ENCODE peak calls at places on chromosome 10, in six cellular contexts. K is HCT116, U is HepG2, A is K562, Z is H1, E is GM12878. L is an unnamed sample.

GRCh38 chr10:126092806-126093205 is 196.4 kb downstream of the FANK1 start:
- DNase-seq in K (no peak), U (no peak), A (no peak), Z (no peak), E (no peak), L (no peak)

GRCh38 chr10:101041252-101041761 is 10.3 kb downstream of the SFXN3 start:
- DNase-seq in K (peak; percentile 85), U (peak; percentile 81), A (peak; percentile 66), Z (peak; percentile 85), E (no peak), L (no peak)

GRCh38 chr10:3477683-3478082 is 305.1 kb upstream of the PITRM1 start:
- DNase-seq in K (no peak), U (no peak), A (no peak), Z (no peak), E (peak; percentile 67), L (peak; percentile 38)

GRCh38 chr10:74936577-74937445 is 110.4 kb downstream of the KAT6B start:
- DNase-seq in K (no peak), U (no peak), A (no peak), Z (no peak), E (no peak), L (no peak)

GRCh38 chr10:49139866-49140195 is 6.0 kb upstream of the FAM170B start:
- DNase-seq in K (peak; percentile 37), U (no peak), A (no peak), Z (no peak), E (no peak), L (no peak)

GRCh38 chr10:52226448-52226847 is 87.6 kb upstream of the DKK1 start:
- DNase-seq in K (no peak), U (no peak), A (no peak), Z (no peak), E (no peak), L (no peak)

GRCh38 chr10:63192826-63193225 is 59.7 kb downstream of the NRBF2 start:
- DNase-seq in K (no peak), U (no peak), A (no peak), Z (no peak), E (no peak), L (no peak)

GRCh38 chr10:68955414-68955785 is 570 bp upstream of the DDX21 start:
- DNase-seq in K (no peak), U (no peak), A (no peak), Z (no peak), E (no peak), L (no peak)

GRCh38 chr10:107971973-107972372 is 807.5 kb upstream of the SORCS1 start:
- DNase-seq in K (no peak), U (no peak), A (no peak), Z (no peak), E (no peak), L (no peak)

GRCh38 chr10:77628906-77629730 is 8.5 kb downstream of the KCNMA1 start:
- DNase-seq in K (no peak), U (no peak), A (no peak), Z (no peak), E (no peak), L (no peak)

GRCh38 chr10:44006826-44007225 is 358.1 kb upstream of the ZNF32 start:
- DNase-seq in K (no peak), U (no peak), A (no peak), Z (no peak), E (no peak), L (no peak)

GRCh38 chr10:79321494-79321882 is 25.8 kb upstream of the PPIF start:
- DNase-seq in K (no peak), U (no peak), A (no peak), Z (no peak), E (no peak), L (no peak)

GRCh38 chr10:9759596-9759995 is 1258.1 kb upstream of the CELF2 start:
- DNase-seq in K (no peak), U (no peak), A (no peak), Z (no peak), E (no peak), L (no peak)

GRCh38 chr10:5814110-5815107 is 1.2 kb upstream of the GDI2 start:
- DNase-seq in K (peak; percentile 19), U (no peak), A (no peak), Z (no peak), E (no peak), L (no peak)

GRCh38 chr10:3527144-3527543 is 257.9 kb downstream of the KLF6 start:
- DNase-seq in K (no peak), U (no peak), A (no peak), Z (no peak), E (no peak), L (no peak)

GRCh38 chr10:52740913-52741675 is 31.5 kb downstream of the MBL2 start:
- DNase-seq in K (peak; percentile 32), U (peak; percentile 66), A (peak; percentile 57), Z (peak; percentile 94), E (no peak), L (peak; percentile 68)

GRCh38 chr10:122363722-122364463 is 10.6 kb upstream of the PLEKHA1 start:
- DNase-seq in K (no peak), U (no peak), A (no peak), Z (peak; percentile 20), E (no peak), L (no peak)

GRCh38 chr10:17647316-17647715 is 3.4 kb downstream of the STAM start:
- DNase-seq in K (no peak), U (no peak), A (no peak), Z (no peak), E (no peak), L (no peak)

GRCh38 chr10:42827201-42827600 is 44.6 kb downstream of the BMS1 start:
- DNase-seq in K (no peak), U (no peak), A (no peak), Z (peak; percentile 62), E (no peak), L (no peak)

GRCh38 chr10:70970830-70971229 is 82.5 kb upstream of the PCBD1 start:
- DNase-seq in K (no peak), U (no peak), A (no peak), Z (no peak), E (no peak), L (no peak)

GRCh38 chr10:79202188-79203013 is 133.6 kb downstream of the ZMIZ1 start:
- DNase-seq in K (no peak), U (peak; percentile 31), A (peak; percentile 67), Z (peak; percentile 86), E (no peak), L (peak; percentile 53)

GRCh38 chr10:90136731-90137316 is 435.4 kb downstream of the KIF20B start:
- DNase-seq in K (peak; percentile 65), U (no peak), A (no peak), Z (peak; percentile 54), E (no peak), L (peak; percentile 46)

GRCh38 chr10:133475821-133476640 is 22.3 kb downstream of the SCART1 start:
- DNase-seq in K (no peak), U (no peak), A (no peak), Z (no peak), E (no peak), L (no peak)

GRCh38 chr10:63633677-63634487 is 112.7 kb downstream of the REEP3 start:
- DNase-seq in K (peak; percentile 57), U (peak; percentile 42), A (peak; percentile 45), Z (no peak), E (no peak), L (no peak)

GRCh38 chr10:88478256-88478655 is 104.9 kb downstream of the RNLS start:
- DNase-seq in K (no peak), U (no peak), A (no peak), Z (no peak), E (no peak), L (no peak)

GRCh38 chr10:99235872-99236626 is 397 bp upstream of the HPSE2 start:
- DNase-seq in K (no peak), U (no peak), A (no peak), Z (peak; percentile 78), E (no peak), L (no peak)
- TF ChIP-seq JUND in K (no peak), U (no peak), A (no peak), Z (no peak), E (no peak), L (no peak)

DNA sequence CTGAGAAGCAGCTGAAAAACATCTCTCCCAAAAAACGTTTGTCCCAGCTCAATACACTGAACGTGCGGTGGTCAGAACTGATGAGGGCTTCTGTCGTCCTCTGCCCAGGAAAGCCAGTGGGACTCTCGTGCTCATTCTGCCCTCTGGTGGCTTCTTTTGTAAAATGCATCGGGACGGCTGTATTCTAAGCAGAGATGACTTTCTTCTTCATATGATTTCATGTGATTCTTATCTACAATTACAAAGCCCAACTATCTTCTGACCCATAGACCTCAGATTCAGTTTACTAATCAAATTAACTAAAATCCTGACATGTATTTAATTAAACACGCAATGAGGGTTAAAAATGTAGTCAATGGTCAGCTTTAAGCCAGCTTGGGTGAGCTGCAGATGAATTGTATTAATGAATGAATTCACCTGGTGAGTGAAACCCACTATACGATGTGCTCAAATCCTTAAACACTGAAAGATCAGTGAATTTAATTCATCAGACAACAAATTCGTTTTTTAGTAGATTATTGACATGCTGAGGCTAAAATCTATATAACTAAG is 117.6 kb upstream of the FAM204A start:
- DNase-seq in K (peak; percentile 73), U (peak; percentile 43), A (peak; percentile 66), Z (peak; percentile 69), E (no peak), L (peak; percentile 76)
- TF ChIP-seq JUND in K (no peak), U (no peak), A (no peak), Z (no peak), E (no peak), L (no peak)

DNA sequence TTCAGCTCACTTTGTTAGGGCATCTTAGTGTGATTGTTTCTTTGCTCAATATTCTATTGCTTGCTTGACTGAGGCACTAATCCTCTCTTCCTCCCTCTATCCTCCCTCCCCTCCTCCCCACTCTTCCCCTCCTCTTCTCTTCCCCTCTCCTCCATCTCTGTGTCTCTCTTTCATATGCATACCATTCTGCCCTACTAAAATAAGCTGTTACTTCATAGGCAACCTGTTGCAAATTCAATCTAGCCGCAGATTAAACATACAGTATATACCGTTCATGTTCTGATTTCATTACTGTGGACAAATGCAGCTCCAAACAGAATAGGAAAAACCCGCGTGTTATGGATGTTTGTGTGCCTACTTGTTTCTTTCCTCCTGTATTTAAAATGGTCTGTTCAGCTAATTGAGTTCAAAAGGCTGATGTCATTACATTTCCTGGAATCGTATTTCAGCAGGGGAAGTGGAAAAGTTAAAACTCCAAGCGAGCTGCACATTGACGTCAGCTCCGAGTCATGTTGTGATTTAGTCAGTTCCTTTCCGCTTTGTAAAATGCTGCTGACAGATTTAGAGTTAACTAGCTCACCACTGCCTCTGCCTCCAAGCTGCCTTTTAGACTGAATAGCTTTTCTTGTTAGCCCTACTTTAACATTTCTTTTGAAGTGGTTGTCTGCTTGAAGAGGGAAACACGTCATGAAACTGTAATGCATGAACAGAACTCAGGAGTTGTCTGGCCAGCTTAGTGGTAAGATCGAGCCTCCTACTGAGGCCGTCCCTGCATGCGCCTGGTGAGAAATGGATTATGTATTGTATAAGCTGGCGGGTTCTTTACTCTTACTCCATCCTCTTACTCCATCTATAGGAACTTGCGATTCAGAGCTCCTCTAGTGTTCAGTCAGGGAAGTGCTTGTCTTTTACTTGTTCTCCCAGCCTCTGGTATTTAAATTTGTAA is 69.0 kb downstream of the CREM start:
- DNase-seq in K (peak; percentile 82), U (peak; percentile 78), A (peak; percentile 50), Z (no peak), E (peak; percentile 83), L (peak; percentile 85)
- TF ChIP-seq JUND in K (peak; percentile 46), U (no peak), A (peak; percentile 91), Z (no peak), E (peak; percentile 31), L (no peak)

DNA sequence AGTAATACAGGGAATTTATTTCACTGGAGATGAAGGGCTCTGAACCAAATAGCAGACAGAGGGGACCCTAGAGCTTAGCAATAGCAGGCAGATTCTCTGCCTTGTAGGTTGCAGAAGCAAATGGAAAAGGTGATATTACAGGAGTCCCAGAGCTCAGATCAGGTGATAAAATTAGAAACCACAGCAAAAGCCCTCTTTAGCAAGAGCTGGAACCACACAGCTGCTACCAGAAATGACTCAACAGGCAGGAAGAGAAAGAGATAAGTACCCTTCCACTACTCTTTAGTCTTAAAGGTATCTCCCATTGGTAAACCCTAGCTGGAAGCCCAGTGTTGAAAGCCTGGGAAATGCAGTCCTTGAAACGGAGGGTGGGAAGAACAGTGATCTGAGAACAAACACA is 535.6 kb upstream of the GHITM start:
- DNase-seq in K (no peak), U (no peak), A (no peak), Z (no peak), E (peak; percentile 55), L (no peak)
- TF ChIP-seq JUND in K (no peak), U (no peak), A (no peak), Z (no peak), E (no peak), L (no peak)